ENCODE peak calls at places on chromosomes 12 and 14, in ten cellular contexts. C, H, B, X, N, F, R, Q, W and P are unnamed samples.

GRCh38 chr14:105356927-105357326 is 41.4 kb upstream of the TEX22 start:
- DNase-seq in C (no peak), H (no peak), B (no peak), X (no peak), N (no peak), F (no peak), R (no peak), Q (no peak), W (no peak), P (no peak)

GRCh38 chr12:23006413-23006812 is 381.4 kb downstream of the ETNK1 start:
- DNase-seq in C (no peak), H (no peak), B (no peak), X (no peak), N (peak; percentile 8), F (no peak), R (no peak), Q (no peak), W (no peak), P (no peak)

GRCh38 chr12:39103552-39104165 is 198.3 kb upstream of the CPNE8 start:
- DNase-seq in C (peak; percentile 72), H (no peak), B (no peak), X (no peak), N (peak; percentile 82), F (peak; percentile 70), R (peak; percentile 30), Q (peak; percentile 53), W (no peak), P (peak; percentile 35)

GRCh38 chr12:1131811-1132224 is 140.8 kb downstream of the ERC1 start:
- DNase-seq in C (no peak), H (no peak), B (no peak), X (no peak), N (no peak), F (peak; percentile 38), R (no peak), Q (no peak), W (no peak), P (no peak)

GRCh38 chr14:34782031-34782430 is 67.6 kb upstream of the CFL2 start:
- DNase-seq in C (no peak), H (no peak), B (no peak), X (no peak), N (no peak), F (no peak), R (no peak), Q (peak; percentile 48), W (no peak), P (no peak)

GRCh38 chr12:7019043-7019569 is 830 bp upstream of the LPCAT3 start:
- DNase-seq in C (no peak), H (no peak), B (no peak), X (no peak), N (peak; percentile 37), F (no peak), R (no peak), Q (peak; percentile 25), W (no peak), P (no peak)

GRCh38 chr14:58599145-58599544 is 38.6 kb upstream of the DACT1 start:
- DNase-seq in C (no peak), H (no peak), B (no peak), X (no peak), N (no peak), F (no peak), R (no peak), Q (no peak), W (no peak), P (no peak)

GRCh38 chr12:70691018-70691672 is 53.9 kb upstream of the PTPRB start:
- DNase-seq in C (no peak), H (no peak), B (no peak), X (no peak), N (no peak), F (no peak), R (no peak), Q (peak; percentile 77), W (no peak), P (no peak)

GRCh38 chr12:51160814-51161459 is 12.0 kb downstream of the TFCP2 start:
- DNase-seq in C (no peak), H (no peak), B (no peak), X (no peak), N (no peak), F (no peak), R (no peak), Q (no peak), W (no peak), P (no peak)

GRCh38 chr14:102138935-102139247 is 806 bp upstream of the WDR20 start:
- DNase-seq in C (no peak), H (no peak), B (no peak), X (no peak), N (no peak), F (no peak), R (no peak), Q (no peak), W (no peak), P (no peak)

GRCh38 chr12:15532364-15532977 is 210.2 kb downstream of the PTPRO start:
- DNase-seq in C (peak; percentile 50), H (peak; percentile 33), B (peak; percentile 47), X (no peak), N (peak; percentile 60), F (peak; percentile 66), R (peak; percentile 71), Q (peak; percentile 78), W (peak; percentile 53), P (peak; percentile 67)